ENCODE peak calls at places on chromosomes 6 and 20, in six cellular contexts. C is NCI-H1417; D is stromal cell of bone marrow; B is CD8-positive, alpha-beta T cell; P is ureter; X is activated naive CD8-positive, alpha-beta T cell treated with anti-CD3 and anti-CD28 coated beads, Interleukin-2, amount 50 U/mL, for 24 hours. T is an unnamed sample.

GRCh38 chr6:50185006-50185405 is 135.3 kb upstream of the DEFB112 start:
- DNase-seq in C (peak), D (no peak), B (no peak), P (no peak), X (no peak), T (no peak)

GRCh38 chr6:76984572-76984971 is 478.7 kb downstream of the HTR1B start:
- DNase-seq in C (no peak), D (peak), B (no peak), P (no peak), X (no peak), T (no peak)

GRCh38 chr6:63724721-63725120 is 89.1 kb downstream of the PHF3 start:
- DNase-seq in C (no peak), D (no peak), B (no peak), P (no peak), X (no peak), T (no peak)

GRCh38 chr6:92050216-92050615 is 1369.1 kb downstream of the EPHA7 start:
- DNase-seq in C (no peak), D (no peak), B (no peak), P (no peak), X (no peak), T (no peak)

GRCh38 chr6:22219916-22220315 is 76.9 kb downstream of the PRL start:
- DNase-seq in C (no peak), D (no peak), B (no peak), P (no peak), X (no peak), T (no peak)

GRCh38 chr20:45041464-45042337 is 59.2 kb downstream of the KCNS1 start:
- DNase-seq in C (no peak), D (no peak), B (no peak), P (no peak), X (no peak), T (no peak)

GRCh38 chr6:84282566-84282965 is 55.1 kb upstream of the CEP162 start:
- DNase-seq in C (no peak), D (peak), B (no peak), P (no peak), X (no peak), T (peak)

GRCh38 chr20:32509639-32510066 is 75.5 kb downstream of the NOL4L start:
- DNase-seq in C (peak), D (no peak), B (peak), P (no peak), X (peak), T (no peak)

GRCh38 chr20:23086056-23086551 is at the start of gene CD93:
- DNase-seq in C (no peak), D (no peak), B (peak), P (no peak), X (peak), T (no peak)

GRCh38 chr6:48255094-48255493 is 144.1 kb upstream of the PTCHD4 start:
- DNase-seq in C (no peak), D (no peak), B (no peak), P (no peak), X (no peak), T (no peak)

GRCh38 chr6:145483191-145483996 is 251.9 kb downstream of the EPM2A start:
- DNase-seq in C (no peak), D (no peak), B (no peak), P (no peak), X (no peak), T (no peak)

GRCh38 chr6:26197736-26198625 is 110.8 kb downstream of the HFE start:
- DNase-seq in C (peak), D (no peak), B (peak), P (no peak), X (peak), T (no peak)

GRCh38 chr20:58676161-58676560 is 16.4 kb upstream of the NPEPL1 start:
- DNase-seq in C (no peak), D (no peak), B (no peak), P (no peak), X (no peak), T (no peak)

GRCh38 chr20:17023811-17024210 is 203.0 kb upstream of the PCSK2 start:
- DNase-seq in C (peak), D (no peak), B (no peak), P (no peak), X (no peak), T (no peak)

GRCh38 chr6:3455490-3456394 is 1.1 kb downstream of the SLC22A23 start:
- DNase-seq in C (no peak), D (no peak), B (peak), P (peak), X (peak), T (no peak)

GRCh38 chr6:156538875-156539660 is 238.1 kb upstream of the ARID1B start:
- DNase-seq in C (no peak), D (no peak), B (no peak), P (no peak), X (no peak), T (no peak)

GRCh38 chr6:83633149-83633548 is 75.8 kb downstream of the SNAP91 start:
- DNase-seq in C (no peak), D (no peak), B (no peak), P (no peak), X (no peak), T (no peak)

GRCh38 chr20:1327827-1328679 is 886 bp downstream of the SDCBP2 start:
- DNase-seq in C (no peak), D (no peak), B (no peak), P (peak), X (no peak), T (no peak)

GRCh38 chr6:50822078-50822476 is 3.4 kb downstream of the TFAP2B start:
- DNase-seq in C (no peak), D (no peak), B (no peak), P (no peak), X (no peak), T (no peak)

GRCh38 chr6:120108061-120108795 is 758.7 kb upstream of the MAN1A1 start:
- DNase-seq in C (no peak), D (no peak), B (no peak), P (no peak), X (no peak), T (no peak)

GRCh38 chr6:19892250-19892649 is 55.1 kb downstream of the ID4 start:
- DNase-seq in C (peak), D (no peak), B (no peak), P (peak), X (no peak), T (no peak)

GRCh38 chr6:33147807-33148666 is 44.2 kb downstream of the COL11A2 start:
- DNase-seq in C (peak), D (peak), B (no peak), P (no peak), X (no peak), T (no peak)

GRCh38 chr6:77466055-77467028 is 3.1 kb upstream of the HTR1B start:
- DNase-seq in C (no peak), D (peak), B (no peak), P (peak), X (peak), T (no peak)

GRCh38 chr6:33826537-33826936 is 22.7 kb upstream of the MLN start:
- DNase-seq in C (no peak), D (no peak), B (no peak), P (no peak), X (no peak), T (no peak)

GRCh38 chr6:13422601-13423247 is 64.7 kb downstream of the GFOD1 start:
- DNase-seq in C (no peak), D (no peak), B (no peak), P (no peak), X (no peak), T (no peak)

GRCh38 chr6:54916858-54917257 is 70.3 kb downstream of the FAM83B start:
- DNase-seq in C (no peak), D (no peak), B (no peak), P (no peak), X (no peak), T (peak)

GRCh38 chr20:1894951-1895673 is at the start of gene SIRPA:
- DNase-seq in C (no peak), D (peak), B (no peak), P (peak), X (no peak), T (peak)

GRCh38 chr6:82298012-82298411 is 50.5 kb upstream of the IBTK start:
- DNase-seq in C (no peak), D (no peak), B (no peak), P (no peak), X (no peak), T (no peak)

GRCh38 chr6:101302593-101302992 is 90.9 kb upstream of the GRIK2 start:
- DNase-seq in C (no peak), D (no peak), B (no peak), P (no peak), X (no peak), T (no peak)

T was measured in GM04504.